ENCODE peak calls at places on chromosomes 1 and 21, in nine cellular contexts. S is right lobe of liver; K is colonic mucosa; U is anterior cingulate cortex; H is T-helper 17 cell; W is sciatic nerve; P is stimulated activated CD4-positive, alpha-beta T cell treated with anti-CD3 and anti-CD28 coated beads, TNF-alpha, amount 100 ng/mL, for 4 hours; J is NCI-H1092 treated with DMSO at 0.1 percent for 48 hours; O is SK-N-SH. R is an unnamed sample.
A peak's percentile ranks its signal among the peaks of the same experiment; 100 is the strongest.

GRCh38 chr21:38797470-38797869 is 8.3 kb upstream of the ETS2 start:
- DNase-seq in S (no peak), K (no peak), U (no peak), H (no peak), W (no peak), P (no peak), J (no peak), O (peak; percentile 87), R (no peak)

GRCh38 chr1:240667351-240667750 is 55.4 kb upstream of the GREM2 start:
- DNase-seq in S (no peak), K (no peak), U (no peak), H (no peak), W (no peak), P (no peak), J (no peak), O (no peak), R (no peak)

GRCh38 chr1:101540161-101540560 is 303.3 kb downstream of the S1PR1 start:
- DNase-seq in S (no peak), K (no peak), U (no peak), H (no peak), W (no peak), P (no peak), J (no peak), O (no peak), R (no peak)

GRCh38 chr21:28885853-28886177 is 106.9 kb downstream of the LTN1 start:
- DNase-seq in S (no peak), K (no peak), U (no peak), H (no peak), W (no peak), P (no peak), J (no peak), O (no peak), R (no peak)

GRCh38 chr1:229124471-229125198 is 146.3 kb upstream of the RAB4A start:
- DNase-seq in S (peak; percentile 79), K (no peak), U (no peak), H (no peak), W (no peak), P (no peak), J (no peak), O (no peak), R (no peak)

GRCh38 chr1:186220101-186220500 is 155.0 kb downstream of the TPR start:
- DNase-seq in S (no peak), K (no peak), U (no peak), H (no peak), W (no peak), P (no peak), J (no peak), O (no peak), R (no peak)

GRCh38 chr21:33401617-33401967 is 1.6 kb upstream of the IFNGR2 start:
- DNase-seq in S (no peak), K (no peak), U (no peak), H (no peak), W (no peak), P (no peak), J (no peak), O (no peak), R (peak; percentile 35)

GRCh38 chr21:45869121-45870007 is 112.2 kb upstream of the COL6A1 start:
- DNase-seq in S (no peak), K (no peak), U (no peak), H (no peak), W (peak; percentile 42), P (no peak), J (no peak), O (no peak), R (no peak)

GRCh38 chr21:17428484-17428869 is 84.4 kb upstream of the CXADR start:
- DNase-seq in S (no peak), K (no peak), U (no peak), H (no peak), W (no peak), P (no peak), J (no peak), O (no peak), R (no peak)

GRCh38 chr1:41468082-41468762 is 16.3 kb downstream of the EDN2 start:
- DNase-seq in S (no peak), K (peak; percentile 70), U (no peak), H (no peak), W (no peak), P (no peak), J (no peak), O (no peak), R (no peak)

GRCh38 chr1:14987829-14988603 is 165.5 kb upstream of the TMEM51 start:
- DNase-seq in S (no peak), K (no peak), U (no peak), H (no peak), W (no peak), P (no peak), J (no peak), O (peak; percentile 61), R (no peak)

GRCh38 chr1:247639381-247639981 is 34.1 kb downstream of the OR2G3 start:
- DNase-seq in S (peak; percentile 57), K (peak; percentile 89), U (peak; percentile 4), H (no peak), W (peak; percentile 79), P (no peak), J (no peak), O (peak; percentile 65), R (no peak)

GRCh38 chr1:22711591-22712501 is 1.2 kb downstream of the EPHB2 start:
- DNase-seq in S (no peak), K (peak; percentile 67), U (no peak), H (no peak), W (no peak), P (no peak), J (no peak), O (peak; percentile 78), R (no peak)

GRCh38 chr1:203557958-203558760 is 64.2 kb downstream of the OPTC start:
- DNase-seq in S (no peak), K (no peak), U (no peak), H (no peak), W (no peak), P (no peak), J (peak; percentile 29), O (no peak), R (peak; percentile 86)

GRCh38 chr1:61951731-61952585 is 209.7 kb downstream of the PATJ start:
- DNase-seq in S (no peak), K (no peak), U (no peak), H (no peak), W (no peak), P (no peak), J (no peak), O (no peak), R (no peak)

GRCh38 chr1:54944610-54945392 is 35.6 kb upstream of the TMEM61 start:
- DNase-seq in S (peak; percentile 75), K (peak; percentile 75), U (peak; percentile 56), H (peak; percentile 36), W (peak; percentile 81), P (peak; percentile 33), J (peak; percentile 52), O (peak; percentile 72), R (peak; percentile 57)

GRCh38 chr1:224733021-224733911 is 117.1 kb downstream of the CNIH3 start:
- DNase-seq in S (peak; percentile 70), K (no peak), U (no peak), H (no peak), W (no peak), P (no peak), J (peak; percentile 37), O (peak; percentile 73), R (no peak)

GRCh38 chr1:108583757-108584156 is 23.9 kb downstream of the EEIG2 start:
- DNase-seq in S (no peak), K (no peak), U (no peak), H (no peak), W (no peak), P (no peak), J (peak; percentile 14), O (no peak), R (no peak)

GRCh38 chr1:10033359-10033845 is 644 bp downstream of the UBE4B start:
- DNase-seq in S (peak; percentile 56), K (peak; percentile 44), U (no peak), H (no peak), W (no peak), P (no peak), J (peak; percentile 67), O (no peak), R (no peak)

GRCh38 chr1:88189525-88189924 is 494.5 kb upstream of the PKN2 start:
- DNase-seq in S (no peak), K (no peak), U (no peak), H (no peak), W (no peak), P (no peak), J (no peak), O (no peak), R (no peak)

GRCh38 chr1:17199267-17200044 is 5.5 kb upstream of the PADI1 start:
- DNase-seq in S (peak; percentile 18), K (no peak), U (no peak), H (no peak), W (no peak), P (no peak), J (no peak), O (no peak), R (no peak)

GRCh38 chr1:18137759-18138345 is 30.3 kb downstream of the IGSF21 start:
- DNase-seq in S (no peak), K (no peak), U (no peak), H (no peak), W (no peak), P (no peak), J (no peak), O (peak; percentile 69), R (no peak)

GRCh38 chr21:38683222-38683621 is 122.5 kb upstream of the ETS2 start:
- DNase-seq in S (no peak), K (no peak), U (no peak), H (no peak), W (no peak), P (no peak), J (no peak), O (no peak), R (no peak)

R was measured in foreskin melanocyte.